ENCODE peak calls at places on chromosome 20, in eight cellular contexts. R is psoas muscle; S is Jurkat, Clone E6-1; W is astrocyte of the spinal cord; V is HCT116; M is pancreas; Y is CD8-positive, alpha-beta T cell; E is GM23248. N is an unnamed sample.

GRCh38 chr20:14619411-14619810 is 282.0 kb upstream of the FLRT3 start:
- DNase-seq in R (no peak), M (no peak), W (no peak), E (no peak), Y (no peak), V (no peak), S (no peak), N (no peak)

GRCh38 chr20:22984611-22985010 is 50.5 kb upstream of the SSTR4 start:
- DNase-seq in S (peak), Y (no peak), M (no peak), V (no peak), W (no peak), R (no peak), E (no peak), N (no peak)

GRCh38 chr20:326645-327031 is 1.3 kb downstream of the SOX12 start:
- DNase-seq in M (no peak), E (peak), R (peak), S (no peak), V (no peak), Y (peak), W (no peak), N (peak)

GRCh38 chr20:15658295-15658694 is 915.0 kb downstream of the KIF16B start:
- DNase-seq in Y (no peak), V (no peak), M (no peak), E (no peak), S (no peak), R (no peak), W (no peak), N (peak)

GRCh38 chr20:50658804-50659380 is 32.5 kb downstream of the RIPOR3 start:
- DNase-seq in M (peak), E (no peak), S (no peak), W (no peak), Y (no peak), R (no peak), V (no peak), N (no peak)

GRCh38 chr20:32037929-32038328 is 14.1 kb upstream of the HCK start:
- DNase-seq in E (peak), W (peak), V (no peak), Y (no peak), R (no peak), S (no peak), M (no peak), N (no peak)

GRCh38 chr20:12306107-12306506 is 388.4 kb downstream of the BTBD3 start:
- DNase-seq in W (no peak), R (no peak), V (no peak), Y (no peak), E (no peak), M (no peak), S (no peak), N (no peak)

GRCh38 chr20:52746768-52747167 is 225.4 kb upstream of the TSHZ2 start:
- DNase-seq in M (no peak), R (no peak), E (peak), S (no peak), V (no peak), W (no peak), Y (no peak), N (no peak)

GRCh38 chr20:58702859-58703648 is 10.5 kb downstream of the NPEPL1 start:
- DNase-seq in E (no peak), W (no peak), M (peak), V (no peak), Y (peak), R (no peak), S (no peak), N (no peak)

GRCh38 chr20:571754-572331 is 28.3 kb upstream of the CSNK2A1 start:
- DNase-seq in E (peak), V (no peak), S (no peak), Y (no peak), W (no peak), R (peak), M (peak), N (peak)

GRCh38 chr20:34390769-34391447 is 27.8 kb downstream of the ITCH start:
- DNase-seq in V (peak), Y (peak), W (peak), R (peak), E (peak), M (peak), S (no peak), N (no peak)

GRCh38 chr20:52130406-52130805 is 61.2 kb downstream of the ZFP64 start:
- DNase-seq in R (no peak), Y (no peak), V (no peak), E (no peak), S (no peak), W (no peak), M (no peak), N (no peak)

GRCh38 chr20:21029356-21029755 is 76.8 kb downstream of the LINC00237 start:
- DNase-seq in R (no peak), V (no peak), S (no peak), W (no peak), Y (no peak), M (no peak), E (no peak), N (peak)

GRCh38 chr20:11511816-11512215 is 405.9 kb upstream of the BTBD3 start:
- DNase-seq in R (no peak), V (no peak), Y (no peak), E (no peak), S (no peak), W (peak), M (no peak), N (no peak)

GRCh38 chr20:59633646-59634045 is 29.3 kb downstream of the PHACTR3 start:
- DNase-seq in E (no peak), S (no peak), Y (no peak), V (no peak), R (no peak), W (no peak), M (no peak), N (no peak)

GRCh38 chr20:21373436-21373835 is 23.9 kb downstream of the NKX2-4 start:
- DNase-seq in R (no peak), Y (no peak), M (no peak), W (no peak), V (no peak), E (no peak), S (no peak), N (no peak)

GRCh38 chr20:60352017-60352416 is 393.8 kb downstream of the CDH26 start:
- DNase-seq in Y (no peak), R (no peak), W (no peak), S (no peak), V (no peak), M (no peak), E (no peak), N (no peak)

GRCh38 chr20:21206571-21206970 is 80.7 kb downstream of the KIZ start:
- DNase-seq in V (no peak), S (no peak), R (no peak), M (no peak), W (no peak), E (no peak), Y (no peak), N (no peak)

GRCh38 chr20:56893206-56893605 is 264.1 kb downstream of the TFAP2C start:
- DNase-seq in E (no peak), V (no peak), S (peak), R (no peak), Y (no peak), W (no peak), M (no peak), N (no peak)

GRCh38 chr20:48819089-48819488 is 8.7 kb downstream of the PREX1 start:
- DNase-seq in V (no peak), Y (no peak), M (no peak), W (no peak), R (no peak), S (no peak), E (no peak), N (no peak)

GRCh38 chr20:48819813-48820648 is 7.8 kb downstream of the PREX1 start:
- DNase-seq in E (no peak), R (no peak), S (no peak), V (no peak), W (no peak), Y (no peak), M (no peak), N (no peak)

GRCh38 chr20:48822178-48822577 is 5.6 kb downstream of the PREX1 start:
- DNase-seq in Y (no peak), S (no peak), W (no peak), E (no peak), M (no peak), V (no peak), R (no peak), N (no peak)

GRCh38 chr20:48821261-48821910 is 6.4 kb downstream of the PREX1 start:
- DNase-seq in R (no peak), E (no peak), V (no peak), Y (no peak), S (no peak), M (no peak), W (no peak), N (no peak)

GRCh38 chr20:48820649-48820973 is 7.2 kb downstream of the PREX1 start:
- DNase-seq in M (no peak), W (no peak), S (no peak), Y (no peak), R (no peak), E (no peak), V (no peak), N (no peak)
- H3K4me3 ChIP-seq in M (no peak), W (no peak), S (no peak), Y (no peak), R (no peak), E (no peak), V (no peak), N (no peak)

GRCh38 chr20:38770546-38770945 is 22.3 kb downstream of the ACTR5 start:
- DNase-seq in Y (no peak), V (no peak), W (no peak), M (no peak), R (no peak), S (no peak), E (no peak), N (no peak)
- H3K4me3 ChIP-seq in Y (no peak), V (no peak), W (no peak), M (no peak), R (no peak), S (no peak), E (no peak), N (no peak)

GRCh38 chr20:47821481-47822100 is 36.3 kb upstream of the SULF2 start:
- DNase-seq in E (peak), V (peak), S (no peak), R (no peak), W (no peak), M (no peak), Y (no peak), N (no peak)

GRCh38 chr20:47825011-47825762 is 39.9 kb upstream of the SULF2 start:
- DNase-seq in M (no peak), V (no peak), W (no peak), Y (no peak), E (no peak), S (no peak), R (no peak), N (no peak)
- H3K4me3 ChIP-seq in M (no peak), V (no peak), W (no peak), Y (no peak), E (no peak), S (no peak), R (no peak), N (no peak)

DNA sequence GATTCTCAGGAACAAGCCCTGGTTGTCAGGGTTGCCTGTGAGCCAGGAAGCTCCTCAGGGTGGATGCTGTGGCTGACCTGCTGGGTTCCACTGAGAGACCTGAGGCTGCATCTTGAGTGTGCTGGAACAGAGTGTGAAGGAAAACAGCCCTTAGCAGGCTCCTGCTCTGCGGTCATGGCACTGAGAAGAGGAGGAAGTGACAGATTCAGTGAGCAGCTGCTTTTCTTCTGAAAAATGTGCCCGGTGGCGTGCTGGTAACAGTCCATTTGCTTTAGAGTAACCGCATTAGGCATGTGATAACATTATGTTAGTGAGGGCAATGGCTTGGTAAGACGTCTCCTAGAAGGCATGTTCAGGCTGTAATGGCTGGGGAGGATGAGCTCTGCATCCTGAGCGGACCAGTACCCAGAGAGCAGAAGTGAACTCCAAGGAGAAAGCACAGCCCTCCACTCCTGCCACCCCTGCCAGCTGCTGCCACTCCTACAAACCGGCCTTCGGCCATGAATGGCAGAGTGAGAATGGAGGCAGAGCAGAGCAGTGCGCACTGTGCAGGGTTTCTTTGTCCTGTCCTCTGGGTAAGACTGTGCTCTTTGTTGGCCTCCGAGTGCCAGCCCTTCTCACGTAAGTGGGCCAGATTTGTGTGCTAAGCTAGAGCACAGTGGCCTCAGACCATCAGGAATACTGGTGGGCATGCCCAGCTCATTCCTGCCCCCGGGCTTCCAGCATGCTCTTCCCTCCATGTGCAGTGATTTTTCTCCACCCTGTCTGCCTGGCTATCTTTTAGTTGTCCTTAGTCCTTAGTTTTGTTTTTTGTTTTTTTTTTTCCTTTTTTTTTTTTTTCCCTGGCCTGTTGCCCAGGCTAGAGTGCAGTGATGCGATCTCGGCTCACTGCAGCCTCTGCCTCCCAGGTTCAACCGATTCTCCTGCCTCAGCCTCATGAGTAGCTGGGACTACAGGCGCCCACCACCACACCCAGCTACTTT is 98.1 kb upstream of the VSTM2L start:
- DNase-seq in S (no peak), R (no peak), W (no peak), M (no peak), E (no peak), Y (no peak), V (no peak), N (no peak)
- H3K4me3 ChIP-seq in S (no peak), R (no peak), W (no peak), M (no peak), E (no peak), Y (no peak), V (no peak), N (no peak)

N was measured in neuronal stem cell.